ENCODE peak calls at places on chromosomes 12 and 14, in seven cellular contexts. B, E, Z, T, Y, O and J are unnamed samples.

GRCh38 chr12:64723630-64724029 is 35.6 kb downstream of the GNS start:
- ATAC-seq in Y (no peak), O (no peak), T (no peak), B (no peak), E (no peak), Z (no peak), J (no peak)

GRCh38 chr12:99528478-99528877 is 119.1 kb upstream of the GARIN6 start:
- ATAC-seq in O (peak), T (no peak), B (no peak), Y (no peak), E (no peak), Z (no peak), J (no peak)

GRCh38 chr14:38868415-38869290 is 234.4 kb downstream of the SEC23A start:
- ATAC-seq in O (peak), Z (no peak), B (no peak), T (no peak), Y (peak), E (peak), J (no peak)

GRCh38 chr12:32069071-32069470 is 37.6 kb upstream of the BICD1 start:
- ATAC-seq in E (no peak), Z (no peak), O (no peak), Y (peak), B (no peak), T (no peak), J (no peak)

GRCh38 chr12:100576311-100577036 is 3.0 kb downstream of the GAS2L3 start:
- ATAC-seq in Z (no peak), B (peak), E (no peak), Y (no peak), T (no peak), O (no peak), J (no peak)

GRCh38 chr12:1517734-1518485 is 76.5 kb downstream of the FBXL14 start:
- ATAC-seq in B (no peak), Z (no peak), E (no peak), Y (peak), O (peak), T (no peak), J (no peak)

GRCh38 chr12:52692253-52692652 is 11.1 kb downstream of the KRT77 start:
- ATAC-seq in Z (no peak), E (no peak), T (peak), O (no peak), B (peak), Y (peak), J (no peak)

GRCh38 chr12:40691913-40692616 is at the start of gene CNTN1:
- ATAC-seq in O (peak), Z (peak), T (peak), Y (no peak), E (peak), B (peak), J (peak)

GRCh38 chr14:54691525-54692260 is 124.8 kb downstream of the SAMD4A start:
- ATAC-seq in B (peak), E (peak), T (peak), Y (peak), Z (peak), O (peak), J (peak)

GRCh38 chr14:67816326-67817009 is at the start of gene ZFYVE26:
- ATAC-seq in B (peak), T (peak), Z (peak), E (peak), O (peak), Y (peak), J (peak)
- TF ChIP-seq POLR2A in B (peak), T (no peak), Z (no peak), E (peak), O (peak), Y (peak), J (no peak)

GRCh38 chr14:37598973-37599526 is 3.6 kb downstream of the TTC6 start:
- ATAC-seq in Y (no peak), T (no peak), O (no peak), Z (no peak), E (no peak), B (no peak), J (no peak)
- TF ChIP-seq POLR2A in Y (no peak), T (no peak), O (no peak), Z (no peak), E (no peak), B (no peak), J (no peak)

DNA sequence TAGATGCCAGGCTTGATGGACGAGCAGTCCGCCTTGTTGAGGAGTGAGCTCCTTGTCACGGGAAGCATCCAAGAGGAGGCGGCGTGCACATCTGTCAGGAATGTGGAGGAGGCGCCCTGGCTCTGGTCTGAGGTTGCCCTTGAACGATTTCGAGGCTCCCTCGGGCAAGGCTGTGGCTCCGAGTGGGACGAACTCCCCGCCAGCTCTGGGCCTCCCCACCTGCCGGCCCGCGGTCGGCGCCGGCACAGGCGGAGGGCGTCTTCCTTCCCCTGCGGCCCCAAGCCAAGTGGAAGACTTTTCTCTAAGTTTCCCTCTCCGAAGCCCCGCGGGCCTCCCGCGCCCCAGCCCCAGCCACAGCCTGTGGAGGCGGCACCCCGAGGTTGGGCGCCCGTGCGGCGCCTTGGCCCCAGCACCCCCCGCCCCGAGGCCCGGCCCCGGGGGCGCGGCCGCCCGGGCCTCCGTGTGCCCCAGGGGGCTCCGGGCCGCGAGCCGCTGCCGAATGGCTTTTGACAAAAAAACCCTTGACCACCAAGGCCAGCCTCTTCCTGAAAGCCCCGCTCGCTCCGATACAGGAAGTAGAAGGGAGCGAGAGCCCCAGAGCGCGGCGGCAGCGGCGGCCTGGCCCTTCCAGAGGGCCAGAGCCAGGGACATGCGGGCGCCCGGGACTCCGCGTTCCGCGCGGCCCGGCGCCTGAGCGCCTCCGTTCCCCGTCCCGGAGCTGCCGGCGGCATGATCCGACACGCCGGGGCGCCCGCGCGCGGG is at the start of gene RIN3:
- ATAC-seq in B (peak), Z (peak), Y (peak), T (peak), E (peak), O (peak), J (peak)
- TF ChIP-seq POLR2A in B (peak), Z (no peak), Y (peak), T (no peak), E (no peak), O (peak), J (peak)

GRCh38 chr12:45611495-45611894 is 118.0 kb upstream of the ARID2 start:
- ATAC-seq in E (no peak), T (no peak), O (no peak), Z (no peak), B (no peak), Y (no peak), J (no peak)
- TF ChIP-seq POLR2A in E (no peak), T (no peak), O (no peak), Z (no peak), B (no peak), Y (no peak), J (no peak)

GRCh38 chr12:4289334-4289878 is 15.8 kb downstream of the CCND2 start:
- ATAC-seq in E (no peak), T (no peak), O (no peak), B (no peak), Z (peak), Y (no peak), J (peak)
- TF ChIP-seq POLR2A in E (no peak), T (no peak), O (no peak), B (no peak), Z (no peak), Y (no peak), J (no peak)

GRCh38 chr14:60641722-60642269 is 7.5 kb downstream of the SIX1 start:
- ATAC-seq in T (no peak), B (no peak), Y (no peak), O (no peak), Z (no peak), E (no peak), J (no peak)

GRCh38 chr14:60643443-60644402 is 5.6 kb downstream of the SIX1 start:
- ATAC-seq in B (no peak), E (no peak), O (no peak), Y (peak), T (no peak), Z (no peak), J (no peak)

GRCh38 chr14:60640859-60641721 is 8.2 kb downstream of the SIX1 start:
- ATAC-seq in T (no peak), E (no peak), O (no peak), Y (no peak), Z (no peak), B (no peak), J (no peak)

GRCh38 chr14:60642790-60643397 is 6.4 kb downstream of the SIX1 start:
- ATAC-seq in B (no peak), O (no peak), Y (no peak), Z (no peak), T (no peak), E (no peak), J (no peak)

GRCh38 chr14:60642270-60642789 is 6.9 kb downstream of the SIX1 start:
- ATAC-seq in E (peak), T (no peak), Y (no peak), B (no peak), Z (no peak), O (no peak), J (no peak)
- TF ChIP-seq POLR2A in E (no peak), T (no peak), Y (no peak), B (no peak), Z (no peak), O (no peak), J (no peak)

GRCh38 chr12:48119078-48119833 is at the start of gene PFKM:
- ATAC-seq in O (peak), T (peak), Z (peak), B (peak), E (peak), Y (no peak), J (peak)
- TF ChIP-seq POLR2A in O (peak), T (peak), Z (no peak), B (peak), E (no peak), Y (no peak), J (no peak)

DNA sequence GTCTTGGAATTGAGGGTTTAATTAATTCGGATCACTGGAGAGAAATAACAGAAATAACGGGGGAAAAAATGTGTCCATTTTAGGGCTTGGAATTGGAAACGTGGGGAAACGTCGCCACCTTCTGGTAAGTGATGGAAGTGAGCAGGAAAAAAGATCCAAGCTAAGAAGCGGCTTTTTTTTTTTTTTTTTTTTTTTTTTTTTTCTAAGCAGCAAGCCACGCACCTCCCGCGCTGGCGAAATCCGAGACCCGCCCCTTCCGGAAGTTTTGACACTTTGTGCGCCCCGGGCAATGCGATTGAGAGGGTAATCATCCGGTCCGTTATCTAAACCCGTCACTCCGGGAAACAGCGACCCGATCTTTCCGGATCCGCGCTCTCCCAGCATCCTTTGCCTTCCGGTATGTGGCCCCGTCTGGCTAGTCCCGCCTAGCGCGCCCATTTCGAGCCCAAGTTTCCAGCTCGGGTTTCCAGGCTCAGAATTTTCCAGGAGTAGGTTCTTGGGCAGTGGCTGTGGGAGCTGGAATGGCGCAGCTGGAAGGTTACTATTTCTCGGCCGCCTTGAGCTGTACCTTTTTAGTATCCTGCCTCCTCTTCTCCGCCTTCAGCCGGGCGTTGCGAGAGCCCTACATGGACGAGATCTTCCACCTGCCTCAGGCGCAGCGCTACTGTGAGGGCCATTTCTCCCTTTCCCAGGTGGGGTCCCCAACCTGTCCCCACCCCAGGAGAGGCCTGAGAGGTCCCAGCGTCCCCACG is at the start of gene ALG10:
- ATAC-seq in T (peak), B (peak), Y (peak), Z (peak), O (peak), E (peak), J (peak)
- TF ChIP-seq POLR2A in T (no peak), B (peak), Y (peak), Z (no peak), O (peak), E (peak), J (no peak)